ENCODE peak calls at places on chromosome 10, in four cellular contexts. J is cardiac muscle cell, K is astrocyte of the spinal cord, F is gastrocnemius medialis. T is an unnamed sample.

GRCh38 chr10:109374215-109374614 is 549.1 kb downstream of the XPNPEP1 start:
- DNase-seq in F (no peak), J (no peak), K (peak), T (no peak)

GRCh38 chr10:20890009-20890408 is 7.1 kb downstream of the NEBL start:
- DNase-seq in K (no peak), J (peak), F (no peak), T (no peak)

GRCh38 chr10:9331583-9332008 is 1277.1 kb downstream of the GATA3 start:
- DNase-seq in J (peak), K (peak), F (no peak), T (peak)

GRCh38 chr10:132960651-132961419 is 18.5 kb upstream of the CFAP46 start:
- DNase-seq in F (no peak), K (no peak), J (no peak), T (no peak)

GRCh38 chr10:28139138-28139537 is 140.3 kb upstream of the ODAD2 start:
- DNase-seq in K (peak), F (no peak), J (peak), T (no peak)

GRCh38 chr10:57468886-57469432 is 798.7 kb downstream of the IPMK start:
- DNase-seq in F (no peak), J (no peak), K (no peak), T (no peak)

GRCh38 chr10:11018426-11018818 is 750 bp downstream of the CELF2 start:
- DNase-seq in F (peak), K (no peak), J (no peak), T (peak)

GRCh38 chr10:78913219-78914059 is 155.3 kb upstream of the ZMIZ1 start:
- DNase-seq in F (no peak), J (no peak), K (no peak), T (peak)

GRCh38 chr10:30056767-30057355 is 2.5 kb downstream of the JCAD start:
- DNase-seq in F (no peak), K (no peak), J (no peak), T (no peak)

GRCh38 chr10:30058111-30058510 is 1.3 kb downstream of the JCAD start:
- DNase-seq in J (no peak), F (no peak), K (no peak), T (no peak)

GRCh38 chr10:30057421-30057841 is 2.0 kb downstream of the JCAD start:
- DNase-seq in J (no peak), K (no peak), F (no peak), T (no peak)

GRCh38 chr10:30055094-30055701 is 4.2 kb downstream of the JCAD start:
- DNase-seq in J (peak), K (no peak), F (no peak), T (no peak)

GRCh38 chr10:30056281-30056680 is 3.1 kb downstream of the JCAD start:
- DNase-seq in F (no peak), J (peak), K (no peak), T (no peak)
- H3K4me3 ChIP-seq in F (no peak), J (peak), K (no peak), T (no peak)

GRCh38 chr10:44977287-44978212 is 1.1 kb downstream of the DEPP1 start:
- DNase-seq in F (no peak), K (no peak), J (no peak), T (no peak)

GRCh38 chr10:44976352-44977198 is 2.0 kb downstream of the DEPP1 start:
- DNase-seq in K (no peak), F (no peak), J (peak), T (no peak)

GRCh38 chr10:44978570-44979280 is at the start of gene DEPP1:
- DNase-seq in J (peak), K (peak), F (peak), T (peak)

GRCh38 chr10:44979281-44980181 is 922 bp upstream of the DEPP1 start:
- DNase-seq in K (no peak), F (no peak), J (no peak), T (no peak)

GRCh38 chr10:44978213-44978569 is 418 bp downstream of the DEPP1 start:
- DNase-seq in J (no peak), F (no peak), K (no peak), T (no peak)
- TF ChIP-seq CTCF in J (no peak), F (no peak), K (no peak), T (no peak)

GRCh38 chr10:70657036-70657435 is 15.3 kb upstream of the ADAMTS14 start:
- DNase-seq in J (no peak), F (no peak), K (no peak), T (peak)
- H3K4me3 ChIP-seq in J (no peak), F (no peak), K (no peak), T (no peak)

GRCh38 chr10:96341219-96342182 is 17.3 kb downstream of the OPALIN start:
- DNase-seq in J (no peak), K (no peak), F (no peak), T (peak)

GRCh38 chr10:96339383-96339782 is 19.4 kb downstream of the OPALIN start:
- DNase-seq in J (no peak), K (no peak), F (no peak), T (no peak)

GRCh38 chr10:96342402-96342801 is 16.4 kb downstream of the OPALIN start:
- DNase-seq in J (no peak), F (no peak), K (no peak), T (no peak)

GRCh38 chr10:96338279-96338925 is 20.4 kb downstream of the OPALIN start:
- DNase-seq in F (no peak), K (no peak), J (no peak), T (no peak)

DNA sequence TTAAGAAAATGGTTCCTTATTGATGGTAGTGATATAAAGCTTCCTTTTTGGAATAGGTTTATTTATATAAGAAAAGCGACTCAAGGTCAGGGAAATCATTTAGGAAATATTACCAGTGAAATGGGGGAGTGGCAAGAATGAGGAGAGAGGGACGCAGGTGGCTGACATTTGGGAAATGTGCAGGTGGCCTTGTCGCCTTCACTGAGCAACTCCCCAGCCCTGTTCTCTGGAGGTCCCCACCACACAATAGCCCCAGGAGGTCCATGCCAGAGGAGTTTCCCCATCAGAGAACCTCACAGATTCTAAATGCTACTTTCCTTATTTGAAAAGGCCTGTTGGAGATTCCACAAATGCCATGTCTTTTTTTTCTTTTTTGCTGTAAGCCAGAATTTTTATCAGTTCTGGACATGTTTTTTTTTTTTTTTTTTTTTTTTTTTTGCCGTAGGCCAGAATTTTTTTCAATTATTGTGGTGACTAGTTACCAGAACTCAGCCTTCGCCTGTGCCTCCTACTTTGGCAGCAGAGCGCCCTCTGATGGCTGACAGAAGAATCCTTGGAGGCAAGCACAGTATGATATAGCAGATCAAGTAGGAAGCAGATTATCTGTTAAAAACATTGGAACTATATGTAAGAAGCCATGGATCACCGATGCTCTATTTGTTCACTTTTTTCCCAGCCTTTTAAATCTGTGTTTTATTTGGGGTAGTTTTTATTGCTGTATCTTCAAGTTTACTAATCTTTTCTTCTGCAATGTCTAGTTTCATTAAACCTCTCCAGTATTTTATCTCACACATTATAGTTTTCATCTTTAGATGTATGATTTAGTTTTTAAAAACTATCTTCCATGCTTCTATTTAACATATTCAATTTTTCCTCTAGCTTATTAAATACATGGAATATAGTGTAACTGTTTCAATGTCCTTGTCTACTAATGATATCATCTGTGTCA is 18.6 kb downstream of the OPALIN start:
- DNase-seq in F (no peak), K (peak), J (peak), T (peak)
- TF ChIP-seq CTCF in F (no peak), K (peak), J (peak), T (peak)

GRCh38 chr10:110871236-110872084 is at the start of gene PDCD4:
- DNase-seq in K (peak), F (peak), J (peak), T (peak)

GRCh38 chr10:110872984-110873569 is 1.3 kb downstream of the PDCD4 start:
- DNase-seq in F (no peak), K (no peak), J (peak), T (no peak)

GRCh38 chr10:110876000-110876399 is 4.3 kb downstream of the PDCD4 start:
- DNase-seq in F (no peak), J (no peak), K (no peak), T (peak)

GRCh38 chr10:110872145-110872983 is 636 bp downstream of the PDCD4 start:
- DNase-seq in J (peak), K (peak), F (peak), T (peak)

DNA sequence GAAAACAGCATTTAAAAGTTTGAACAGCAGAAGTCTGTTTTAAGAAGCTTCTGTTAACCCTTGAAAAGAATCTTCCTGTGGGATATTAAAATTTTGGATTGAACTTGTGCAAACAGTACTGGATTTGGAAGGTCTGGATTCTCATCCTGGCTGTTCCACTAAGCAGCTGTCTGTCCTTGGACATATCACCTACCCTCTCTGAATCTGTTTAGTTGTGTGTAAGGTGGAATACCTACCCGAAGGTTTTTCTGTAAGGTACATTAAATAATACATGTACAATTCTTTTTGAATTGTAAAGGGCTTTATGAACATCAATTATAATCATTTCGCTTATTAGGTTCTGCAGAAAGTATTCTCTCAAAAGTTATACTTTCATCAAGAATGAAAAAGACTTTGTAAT is 2.2 kb downstream of the PDCD4 start:
- DNase-seq in F (no peak), K (no peak), J (no peak), T (no peak)
- H3K4me3 ChIP-seq in F (peak), K (peak), J (peak), T (peak)

GRCh38 chr10:60611291-60611747 is 167.0 kb upstream of the CDK1 start:
- DNase-seq in K (peak), J (peak), F (no peak), T (no peak)

GRCh38 chr10:60618861-60619260 is 159.4 kb upstream of the CDK1 start:
- DNase-seq in K (no peak), F (no peak), J (no peak), T (no peak)

GRCh38 chr10:60615551-60615950 is 162.7 kb upstream of the CDK1 start:
- DNase-seq in F (no peak), K (no peak), J (no peak), T (no peak)

GRCh38 chr10:60613434-60613833 is 164.8 kb upstream of the CDK1 start:
- DNase-seq in J (no peak), F (no peak), K (no peak), T (no peak)
- TF ChIP-seq CTCF in J (no peak), F (no peak), K (no peak), T (no peak)

DNA sequence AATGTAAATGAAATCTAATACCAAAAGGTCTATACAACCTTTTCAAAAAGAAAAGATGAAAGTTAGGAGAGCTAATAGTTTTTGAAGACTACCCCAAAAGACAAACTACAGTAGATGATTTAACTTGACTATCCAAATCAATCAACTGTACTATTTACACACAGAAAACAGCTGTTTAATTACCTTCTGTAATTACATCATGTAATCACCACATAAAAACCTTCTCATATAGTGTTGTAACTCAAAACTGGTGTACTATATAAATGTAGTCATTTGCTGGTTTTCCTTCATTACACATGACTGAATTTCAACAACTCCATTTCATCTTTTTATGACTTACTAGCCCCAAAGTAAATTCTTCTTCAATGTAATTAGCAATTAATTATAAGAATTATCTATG is 4.5 kb downstream of the RTKN2 start:
- DNase-seq in F (no peak), J (no peak), K (no peak), T (no peak)
- H3K4me3 ChIP-seq in F (no peak), J (no peak), K (no peak), T (no peak)

DNA sequence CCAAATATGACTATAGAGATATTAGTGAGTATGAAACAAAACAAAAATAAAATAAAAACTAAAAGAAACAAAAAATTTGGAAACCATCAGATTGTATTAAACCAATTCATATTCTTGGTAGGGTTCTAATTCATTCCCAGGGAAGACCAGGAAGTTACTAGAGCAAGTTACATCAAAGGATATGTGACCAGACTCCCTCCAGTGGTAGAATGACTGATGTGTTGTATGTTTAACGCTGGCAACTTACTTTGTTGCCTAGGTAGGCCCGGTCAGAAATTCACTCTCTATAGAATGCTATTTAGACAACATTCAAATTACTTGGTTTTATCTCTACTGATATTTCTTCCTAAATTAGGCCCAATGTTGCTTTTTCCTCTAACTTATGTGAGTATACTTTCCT is 5.2 kb downstream of the PHYHIPL start:
- DNase-seq in K (peak), J (peak), F (no peak), T (peak)
- TF ChIP-seq CTCF in K (peak), J (peak), F (peak), T (peak)

GRCh38 chr10:75395171-75395954 is 6.2 kb downstream of the ZNF503 start:
- DNase-seq in K (peak), J (peak), F (no peak), T (no peak)
- H3K4me3 ChIP-seq in K (peak), J (peak), F (peak), T (no peak)